ENCODE peak calls at places on chromosome 10, in nine cellular contexts. I is GM23248; B is NCI-H2029; X is fibroblast of the conjunctiva; G is iPS DF 6.9; F is NCI-H345; V is activated T-cell treated with anti-CD3 and anti-CD28 coated beads, Interleukin-2, amount 50 U/mL, for 24 hours; D is fibroblast of villous mesenchyme; U is activated T-helper 1 cell treated with anti-CD3 and anti-CD28 coated beads, Interleukin-12 subunit alpha, Interleukin-12 subunit beta, Interleukin-2, Interleukin-4 antibody, amounts not matched to agents 30 ng/mL and 10 ng/mL and 1 ng/mL, durations not matched to agents 14 hours and 24 hours and 36 hours. P is an unnamed sample.

GRCh38 chr10:118569882-118570252 is 25.6 kb downstream of the PRLHR start:
- DNase-seq in I (no peak), B (no peak), X (no peak), G (no peak), F (no peak), V (no peak), D (no peak), U (no peak), P (no peak)

GRCh38 chr10:27258838-27259532 is 18.4 kb upstream of the ACBD5 start:
- DNase-seq in I (peak), B (no peak), X (no peak), G (no peak), F (peak), V (peak), D (no peak), U (no peak), P (no peak)

GRCh38 chr10:92691042-92691590 is 1.4 kb downstream of the HHEX start:
- DNase-seq in I (no peak), B (no peak), X (no peak), G (peak), F (no peak), V (no peak), D (no peak), U (no peak), P (no peak)

GRCh38 chr10:58457761-58458616 is 54.7 kb upstream of the BICC1 start:
- DNase-seq in I (peak), B (no peak), X (peak), G (no peak), F (no peak), V (no peak), D (peak), U (no peak), P (no peak)

GRCh38 chr10:124008187-124008970 is 85.0 kb downstream of the CHST15 start:
- DNase-seq in I (no peak), B (no peak), X (no peak), G (no peak), F (no peak), V (no peak), D (no peak), U (no peak), P (peak)

GRCh38 chr10:96509017-96509641 is 4.6 kb downstream of the TLL2 start:
- DNase-seq in I (peak), B (no peak), X (no peak), G (peak), F (no peak), V (no peak), D (peak), U (no peak), P (no peak)

GRCh38 chr10:43409385-43410109 is 561 bp upstream of the HNRNPF start:
- DNase-seq in I (peak), B (peak), X (no peak), G (no peak), F (peak), V (peak), D (no peak), U (peak), P (peak)

GRCh38 chr10:1650542-1651279 is 86.6 kb downstream of the ADARB2 start:
- DNase-seq in I (no peak), B (no peak), X (no peak), G (no peak), F (no peak), V (no peak), D (no peak), U (no peak), P (peak)

GRCh38 chr10:52213511-52213831 is 100.6 kb upstream of the DKK1 start:
- DNase-seq in I (peak), B (no peak), X (no peak), G (no peak), F (no peak), V (no peak), D (peak), U (no peak), P (no peak)

GRCh38 chr10:15267496-15267895 is 99.0 kb upstream of the NMT2 start:
- DNase-seq in I (no peak), B (no peak), X (no peak), G (no peak), F (no peak), V (no peak), D (no peak), U (no peak), P (peak)

GRCh38 chr10:121645696-121646095 is 47.5 kb upstream of the FGFR2 start:
- DNase-seq in I (no peak), B (no peak), X (no peak), G (no peak), F (no peak), V (no peak), D (no peak), U (no peak), P (peak)

GRCh38 chr10:133229265-133230022 is 573 bp upstream of the UTF1 start:
- DNase-seq in I (peak), B (no peak), X (no peak), G (no peak), F (no peak), V (no peak), D (no peak), U (no peak), P (no peak)

GRCh38 chr10:13056461-13057077 is 43.4 kb upstream of the OPTN start:
- DNase-seq in I (peak), B (no peak), X (no peak), G (no peak), F (peak), V (no peak), D (peak), U (no peak), P (no peak)